ENCODE peak calls at places on chromosomes 7 and 10, in eight cellular contexts. C is dorsolateral prefrontal cortex; M is mesendoderm; X is uterus; U is fibroblast of lung; T is cardiac muscle cell; O is sigmoid colon; H is naive thymus-derived CD4-positive, alpha-beta T cell. A is an unnamed sample.

GRCh38 chr10:133442967-133443924 is 10.5 kb upstream of the SCART1 start:
- DNase-seq in T (no peak), U (no peak), H (no peak), X (peak; percentile 6), C (peak; percentile 18), M (no peak), O (peak; percentile 56), A (no peak)

GRCh38 chr7:47268826-47269465 is 313.0 kb downstream of the TNS3 start:
- DNase-seq in X (no peak), H (no peak), M (no peak), C (no peak), U (no peak), T (no peak), O (no peak), A (no peak)

GRCh38 chr10:117168135-117168674 is 29.1 kb upstream of the KCNK18 start:
- DNase-seq in O (peak; percentile 69), X (peak; percentile 41), M (peak; percentile 74), U (peak; percentile 33), C (peak; percentile 54), H (peak; percentile 81), T (peak; percentile 83), A (peak; percentile 67)

GRCh38 chr7:37732253-37732652 is 48.7 kb downstream of the GPR141 start:
- DNase-seq in H (no peak), T (peak; percentile 75), C (no peak), M (peak; percentile 78), U (no peak), X (peak; percentile 38), O (no peak), A (no peak)

GRCh38 chr7:70325509-70326101 is 727.3 kb downstream of the AUTS2 start:
- DNase-seq in M (no peak), X (peak; percentile 14), O (no peak), T (no peak), C (peak; percentile 37), H (no peak), U (peak; percentile 85), A (no peak)

GRCh38 chr7:70432567-70433001 is 699.4 kb upstream of the GALNT17 start:
- DNase-seq in M (no peak), O (peak; percentile 68), U (no peak), C (no peak), T (no peak), H (no peak), X (no peak), A (no peak)

GRCh38 chr7:91264924-91265681 is 870 bp downstream of the FZD1 start:
- DNase-seq in M (peak; percentile 71), C (peak; percentile 55), T (peak; percentile 69), H (peak; percentile 26), O (peak; percentile 77), X (peak; percentile 47), U (peak; percentile 84), A (no peak)

GRCh38 chr10:16941865-16942264 is 124.6 kb upstream of the RSU1 start:
- DNase-seq in U (peak; percentile 66), H (no peak), X (no peak), M (no peak), T (no peak), O (no peak), C (no peak), A (no peak)

GRCh38 chr7:50706469-50706937 is 76.2 kb downstream of the GRB10 start:
- DNase-seq in C (no peak), H (no peak), X (no peak), U (peak; percentile 28), O (no peak), T (no peak), M (no peak), A (no peak)

GRCh38 chr10:3995302-3996210 is 210.5 kb upstream of the KLF6 start:
- DNase-seq in M (no peak), H (no peak), T (no peak), X (no peak), U (peak; percentile 91), C (no peak), O (no peak), A (no peak)

GRCh38 chr7:495326-495725 is 24.3 kb downstream of the PDGFA start:
- DNase-seq in H (no peak), M (no peak), C (no peak), U (no peak), T (no peak), O (peak; percentile 44), X (no peak), A (no peak)

GRCh38 chr10:46552526-46553237 is 3.8 kb downstream of the GPRIN2 start:
- DNase-seq in U (no peak), H (no peak), C (peak; percentile 33), T (no peak), O (peak; percentile 57), X (no peak), M (no peak), A (no peak)

GRCh38 chr7:139772115-139772514 is 5.7 kb downstream of the HIPK2 start:
- DNase-seq in U (no peak), C (no peak), M (no peak), H (no peak), T (no peak), O (no peak), X (no peak), A (no peak)

GRCh38 chr10:33190406-33190805 is 144.1 kb downstream of the NRP1 start:
- DNase-seq in T (no peak), O (no peak), X (no peak), U (peak; percentile 69), H (no peak), C (no peak), M (no peak), A (no peak)

GRCh38 chr7:18866359-18867036 is 250.9 kb downstream of the TWIST1 start:
- DNase-seq in X (peak; percentile 54), T (no peak), O (peak; percentile 87), M (no peak), H (no peak), U (peak; percentile 99), C (no peak), A (no peak)

GRCh38 chr7:128740996-128741395 is 1.8 kb downstream of the CALU start:
- DNase-seq in U (peak; percentile 42), T (no peak), C (no peak), O (no peak), M (no peak), X (no peak), H (no peak), A (no peak)

GRCh38 chr7:26100940-26101339 is 51.1 kb upstream of the NFE2L3 start:
- DNase-seq in H (no peak), M (no peak), T (no peak), C (no peak), U (no peak), O (no peak), X (no peak), A (no peak)

GRCh38 chr7:43643842-43644241 is 60.9 kb downstream of the STK17A start:
- DNase-seq in U (no peak), C (no peak), X (no peak), M (no peak), T (no peak), O (no peak), H (no peak), A (no peak)

GRCh38 chr7:43640679-43641078 is 57.8 kb downstream of the STK17A start:
- DNase-seq in M (no peak), X (no peak), U (no peak), H (no peak), T (no peak), O (no peak), C (no peak), A (no peak)

GRCh38 chr7:43645699-43646226 is 62.9 kb downstream of the STK17A start:
- DNase-seq in U (peak; percentile 47), X (no peak), O (no peak), M (no peak), C (no peak), T (no peak), H (no peak), A (no peak)

GRCh38 chr7:43639858-43640491 is 57.1 kb downstream of the STK17A start:
- DNase-seq in M (peak; percentile 40), U (peak; percentile 93), C (no peak), T (peak; percentile 17), X (no peak), H (no peak), O (no peak), A (no peak)

GRCh38 chr7:43642897-43643630 is 60.2 kb downstream of the STK17A start:
- DNase-seq in M (no peak), O (no peak), U (no peak), T (no peak), C (no peak), X (no peak), H (no peak), A (no peak)
- H3K27ac ChIP-seq in M (no peak overlapping the region), O (no peak overlapping the region), U (no peak overlapping the region), T (no peak overlapping the region), C (no peak overlapping the region), X (no peak overlapping the region), H (peak overlapping the region; percentile 9), A (no peak overlapping the region)

GRCh38 chr10:74870191-74870590 is 43.8 kb downstream of the KAT6B start:
- DNase-seq in M (no peak), T (no peak), U (no peak), X (no peak), H (no peak), O (no peak), C (no peak), A (no peak)
- H3K27ac ChIP-seq in M (no peak overlapping the region), T (no peak overlapping the region), U (no peak overlapping the region), X (no peak overlapping the region), H (no peak overlapping the region), O (no peak overlapping the region), C (no peak overlapping the region), A (no peak overlapping the region)

DNA sequence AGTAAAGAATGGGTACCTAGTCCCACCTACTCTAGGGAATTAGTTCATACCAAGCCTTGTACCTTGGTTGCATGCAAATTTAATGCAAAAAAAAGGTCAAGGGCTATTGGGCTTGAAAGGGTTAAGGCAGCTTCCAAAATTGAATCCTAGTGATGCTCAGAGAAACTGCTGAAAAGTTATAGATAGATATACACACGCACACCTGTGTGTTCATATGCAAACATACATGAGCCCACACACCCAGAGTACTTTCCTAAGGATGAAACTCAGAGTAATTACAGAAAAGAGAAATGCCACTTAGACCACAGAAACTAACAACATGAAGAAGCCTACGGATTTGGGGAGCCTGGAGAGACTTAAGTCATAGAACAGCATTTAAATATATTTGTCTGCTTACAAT is 1.5 kb downstream of the SLC25A13 start:
- DNase-seq in U (no peak), X (no peak), H (no peak), T (peak; percentile 8), M (no peak), C (no peak), O (no peak), A (no peak)
- H3K27ac ChIP-seq in U (no peak overlapping the region), X (peak overlapping the region; percentile 93), H (peak overlapping the region; percentile 80), T (peak overlapping the region; percentile 95), M (no peak overlapping the region), C (no peak overlapping the region), O (peak overlapping the region; percentile 97), A (no peak overlapping the region)

DNA sequence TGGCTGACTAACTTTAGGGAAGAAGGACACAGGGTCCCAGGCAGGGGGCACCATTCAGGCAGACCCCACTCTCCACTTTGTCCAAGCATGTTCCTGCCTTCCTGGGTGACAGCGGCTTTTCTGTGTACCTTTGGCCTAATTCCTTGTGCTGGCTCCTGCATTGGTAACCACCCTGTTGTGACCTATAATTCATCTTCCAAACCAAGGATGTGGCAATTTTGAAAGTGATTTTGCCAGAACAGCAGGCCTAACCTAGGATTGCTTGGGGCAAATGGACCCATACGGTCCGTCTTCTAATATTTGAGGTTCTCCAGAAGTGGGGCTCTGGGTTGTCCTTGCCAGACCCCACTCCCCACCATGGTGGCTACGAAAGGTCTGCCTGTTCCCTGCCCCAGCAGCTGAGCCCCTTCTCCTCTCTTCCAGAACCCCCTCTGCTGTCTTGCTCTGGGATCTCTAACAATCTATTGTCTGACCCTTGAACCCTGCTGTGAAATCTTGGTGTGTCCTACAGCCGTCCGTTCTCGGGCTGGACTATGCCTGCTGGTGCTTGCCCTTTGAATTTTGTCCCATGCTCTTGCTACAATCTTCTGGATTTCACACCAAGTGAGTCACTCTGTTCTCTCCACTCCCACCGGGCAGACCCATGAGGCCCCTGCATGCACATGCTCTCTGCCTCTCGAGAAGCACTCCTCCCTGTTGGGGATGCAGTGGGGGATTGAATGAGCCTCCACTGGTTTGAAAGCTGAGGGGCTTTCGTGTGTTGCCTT is 316.0 kb downstream of the CXCL12 start:
- DNase-seq in H (no peak), O (no peak), T (no peak), X (no peak), M (no peak), C (no peak), U (no peak), A (no peak)
- H3K27ac ChIP-seq in H (no peak overlapping the region), O (no peak overlapping the region), T (no peak overlapping the region), X (no peak overlapping the region), M (no peak overlapping the region), C (no peak overlapping the region), U (no peak overlapping the region), A (no peak overlapping the region)

A was measured in CD4-positive, alpha-beta memory T cell.